ENCODE peak calls at places on chromosome 19, in seven cellular contexts. E, B, O, H, P, J and N are unnamed samples.

GRCh38 chr19:50321831-50322230 is 7.3 kb downstream of the KCNC3 start:
- DNase-seq in E (no peak), B (no peak), O (no peak), H (no peak), P (no peak), J (no peak), N (no peak)

GRCh38 chr19:6215701-6216235 is 64.0 kb downstream of the MLLT1 start:
- DNase-seq in E (no peak), B (no peak), O (peak; percentile 58), H (no peak), P (peak; percentile 38), J (no peak), N (no peak)

GRCh38 chr19:6374179-6374709 is 1.5 kb downstream of the PSPN start:
- DNase-seq in E (no peak), B (no peak), O (no peak), H (no peak), P (no peak), J (no peak), N (no peak)

GRCh38 chr19:7152568-7152967 is 83.1 kb downstream of the ZNF557 start:
- DNase-seq in E (no peak), B (no peak), O (no peak), H (no peak), P (no peak), J (no peak), N (no peak)

GRCh38 chr19:18093439-18094161 is 4.0 kb upstream of the MAST3 start:
- DNase-seq in E (no peak), B (no peak), O (no peak), H (no peak), P (no peak), J (no peak), N (no peak)

GRCh38 chr19:45523642-45524256 is 16.5 kb downstream of the VASP start:
- DNase-seq in E (peak; percentile 74), B (peak; percentile 89), O (peak; percentile 85), H (peak; percentile 69), P (peak; percentile 84), J (peak; percentile 57), N (peak; percentile 86)

GRCh38 chr19:31838163-31838798 is 489.0 kb upstream of the TSHZ3 start:
- DNase-seq in E (peak; percentile 46), B (no peak), O (no peak), H (no peak), P (no peak), J (no peak), N (no peak)

GRCh38 chr19:48970923-48971395 is 5.8 kb downstream of the FTL start:
- DNase-seq in E (peak; percentile 78), B (peak; percentile 86), O (peak; percentile 91), H (peak; percentile 86), P (peak; percentile 86), J (no peak), N (peak; percentile 79)

GRCh38 chr19:8368136-8368535 is 4.2 kb downstream of the ANGPTL4 start:
- DNase-seq in E (no peak), B (no peak), O (no peak), H (no peak), P (no peak), J (no peak), N (no peak)

GRCh38 chr19:30083701-30084156 is 141.7 kb downstream of the URI1 start:
- DNase-seq in E (no peak), B (no peak), O (no peak), H (no peak), P (peak; percentile 23), J (no peak), N (no peak)

GRCh38 chr19:33778089-33778791 is 18.4 kb upstream of the KCTD15 start:
- DNase-seq in E (peak; percentile 72), B (peak; percentile 84), O (peak; percentile 93), H (peak; percentile 82), P (peak; percentile 91), J (peak; percentile 4), N (peak; percentile 90)

GRCh38 chr19:52248256-52248655 is 21.1 kb upstream of the ZNF766 start:
- DNase-seq in E (peak; percentile 32), B (no peak), O (peak; percentile 64), H (peak; percentile 70), P (no peak), J (no peak), N (peak; percentile 38)

GRCh38 chr19:40305403-40305802 is 20.3 kb upstream of the AKT2 start:
- DNase-seq in E (peak; percentile 81), B (peak; percentile 74), O (peak; percentile 81), H (peak; percentile 78), P (peak; percentile 70), J (peak; percentile 38), N (peak; percentile 62)

GRCh38 chr19:43723588-43723987 is 7.7 kb downstream of the IRGC start:
- DNase-seq in E (no peak), B (no peak), O (no peak), H (no peak), P (no peak), J (no peak), N (no peak)
- TF ChIP-seq CTCF in E (no peak), B (no peak), O (no peak), H (no peak), P (no peak), J (peak; percentile 24), N (peak; percentile 49)

GRCh38 chr19:11373885-11374448 is 499 bp upstream of the SWSAP1 start:
- DNase-seq in E (no peak), B (no peak), O (no peak), H (no peak), P (no peak), J (no peak), N (no peak)
- H3K4me1 ChIP-seq in E (peaks cover 12% of the 10 kb centered on the region), B (peaks cover 3% of the 10 kb centered on the region), O (peaks cover 11% of the 10 kb centered on the region), H (peaks cover 28% of the 10 kb centered on the region), P (peaks cover 8% of the 10 kb centered on the region), J (peaks cover 21% of the 10 kb centered on the region), N (peaks cover 20% of the 10 kb centered on the region)

DNA sequence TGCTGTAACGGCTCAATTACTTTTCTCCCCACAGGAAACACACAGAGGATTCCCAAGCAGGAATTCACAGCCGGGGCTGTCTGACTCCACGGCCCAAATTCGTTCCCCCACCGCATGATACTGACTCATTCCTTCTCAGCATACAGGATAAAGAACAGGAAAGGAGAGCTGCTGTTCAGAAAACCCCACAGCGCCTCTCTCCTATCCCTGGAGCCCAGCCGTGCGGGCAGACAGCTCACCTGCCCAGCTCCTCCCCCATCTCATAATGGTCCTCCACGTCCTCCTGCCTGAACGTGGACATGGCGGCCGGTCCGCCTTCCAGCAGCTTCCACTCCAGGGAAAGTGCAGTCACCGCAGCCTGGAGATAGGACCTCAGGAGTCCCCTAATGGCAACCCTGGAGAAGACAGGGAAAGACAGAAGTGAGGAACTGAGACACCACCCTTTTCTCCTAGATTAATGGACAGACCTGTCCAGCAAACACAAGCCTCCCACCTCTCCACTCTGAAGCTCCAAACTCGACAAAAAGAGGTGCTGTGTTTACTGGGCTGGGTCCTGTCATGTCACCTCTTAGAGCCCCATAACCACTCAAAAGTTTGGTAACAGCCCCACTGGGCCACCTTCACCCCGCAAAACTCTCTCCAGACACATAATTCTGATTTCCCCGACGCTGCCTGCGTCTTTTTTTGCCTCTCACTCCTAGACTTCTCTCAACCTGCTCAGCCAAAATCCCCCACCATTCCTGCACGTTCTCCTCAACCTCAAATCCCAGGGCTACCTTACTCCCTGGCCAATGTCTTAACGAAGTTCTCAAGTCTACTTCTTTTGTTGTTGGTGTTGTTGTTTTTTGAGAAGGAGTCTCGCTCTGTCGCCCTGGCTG is 1.2 kb downstream of the DAPK3 start:
- DNase-seq in E (no peak), B (peak; percentile 89), O (no peak), H (no peak), P (no peak), J (no peak), N (peak; percentile 60)
- TF ChIP-seq CTCF in E (no peak), B (no peak), O (no peak), H (no peak), P (no peak), J (no peak), N (no peak)

DNA sequence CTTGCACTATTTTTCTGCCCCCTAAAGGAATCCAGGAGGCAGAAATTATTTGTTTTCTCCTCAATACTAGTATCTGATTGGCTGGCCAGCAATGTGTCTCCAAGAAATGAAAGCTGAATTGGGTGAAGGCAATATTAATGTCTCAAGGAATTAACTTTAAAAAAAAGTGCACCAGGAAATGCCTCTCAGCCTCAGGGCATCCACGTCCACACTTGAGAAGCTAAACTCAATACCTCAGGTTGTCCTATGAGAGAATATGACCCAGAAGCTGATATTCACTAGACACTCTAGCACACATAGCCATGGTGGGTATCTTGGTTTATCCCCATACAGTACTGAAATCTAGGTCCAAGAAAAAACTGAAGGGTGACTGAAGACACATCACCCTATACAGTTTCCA is 2.1 kb downstream of the ZNF91 start:
- DNase-seq in E (no peak), B (no peak), O (no peak), H (no peak), P (no peak), J (no peak), N (no peak)
- H3K4me1 ChIP-seq in E (peaks cover 5% of the 10 kb centered on the region), B (peaks cover 10% of the 10 kb centered on the region), O (peaks cover 16% of the 10 kb centered on the region), H (peaks cover 30% of the 10 kb centered on the region), P (peaks cover 7% of the 10 kb centered on the region), J (no peaks in the 10 kb centered on the region), N (peaks cover 38% of the 10 kb centered on the region)

DNA sequence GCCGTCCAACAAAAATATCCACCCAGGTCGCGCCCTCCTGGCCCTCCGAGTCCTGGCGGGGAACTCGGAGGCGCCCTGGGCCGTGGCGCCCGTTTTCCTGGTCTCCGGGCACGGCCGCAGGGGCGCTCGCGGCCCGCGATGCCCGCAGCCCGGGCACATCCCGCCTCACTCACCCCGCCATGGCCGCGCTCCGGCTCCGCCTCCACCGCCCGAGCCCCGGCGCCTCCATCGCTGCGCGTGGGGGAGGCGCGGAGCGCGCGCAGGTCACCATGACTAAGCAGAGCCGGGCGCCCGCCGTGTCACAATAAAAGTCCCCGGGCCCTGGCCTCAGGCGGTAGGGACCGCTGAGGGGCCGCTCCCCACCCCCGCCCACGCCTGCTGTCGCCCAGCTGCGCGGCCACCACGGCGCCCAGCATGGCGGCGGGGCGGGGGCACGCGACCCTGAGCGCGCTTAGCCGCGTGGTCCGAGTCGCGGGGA is 593 bp downstream of the KEAP1 start:
- DNase-seq in E (peak; percentile 91), B (peak; percentile 97), O (peak; percentile 97), H (peak; percentile 87), P (peak; percentile 92), J (peak; percentile 61), N (peak; percentile 95)
- TF ChIP-seq CTCF in E (no peak), B (no peak), O (no peak), H (no peak), P (peak; percentile 27), J (no peak), N (no peak)

GRCh38 chr19:1156305-1156801 is 17.7 kb downstream of the SBNO2 start:
- DNase-seq in E (peak; percentile 28), B (no peak), O (no peak), H (no peak), P (no peak), J (no peak), N (no peak)
- H3K4me1 ChIP-seq in E (peaks cover 16% of the 10 kb centered on the region), B (peaks cover 17% of the 10 kb centered on the region), O (peaks cover 33% of the 10 kb centered on the region), H (no peaks in the 10 kb centered on the region), P (no peaks in the 10 kb centered on the region), J (no peaks in the 10 kb centered on the region), N (peaks cover 40% of the 10 kb centered on the region)